ENCODE peak calls at places on chromosome 12, in six cellular contexts. One of them, this sample, is unnamed.

GRCh38 chr12:123363385-123363742 is 1.3 kb downstream of the SBNO1 start:
- DNase-seq in M059J: no peak
- DNase-seq in omental fat pad: no peak
- DNase-seq in substantia nigra: no peak
- DNase-seq in RKO: peak
- DNase-seq in CD4-positive, alpha-beta T cell: no peak
- DNase-seq in this sample: no peak

GRCh38 chr12:114294303-114294685 is 111.7 kb downstream of the TBX5 start:
- DNase-seq in substantia nigra: no peak
- DNase-seq in M059J: no peak
- DNase-seq in RKO: peak
- DNase-seq in omental fat pad: no peak
- DNase-seq in CD4-positive, alpha-beta T cell: no peak
- DNase-seq in this sample: no peak

GRCh38 chr12:87618199-87618598 is 411.0 kb downstream of the C12orf50 start:
- DNase-seq in substantia nigra: no peak
- DNase-seq in M059J: no peak
- DNase-seq in CD4-positive, alpha-beta T cell: no peak
- DNase-seq in omental fat pad: no peak
- DNase-seq in RKO: no peak
- DNase-seq in this sample: no peak

GRCh38 chr12:132500856-132501180 is 10.9 kb downstream of the FBRSL1 start:
- DNase-seq in omental fat pad: no peak
- DNase-seq in substantia nigra: no peak
- DNase-seq in CD4-positive, alpha-beta T cell: no peak
- DNase-seq in M059J: no peak
- DNase-seq in RKO: no peak
- DNase-seq in this sample: no peak

GRCh38 chr12:68538722-68539614 is 71.7 kb upstream of the RAP1B start:
- DNase-seq in M059J: peak
- DNase-seq in CD4-positive, alpha-beta T cell: peak
- DNase-seq in omental fat pad: peak
- DNase-seq in substantia nigra: no peak
- DNase-seq in RKO: no peak
- DNase-seq in this sample: no peak

GRCh38 chr12:124543591-124544310 is 23.7 kb downstream of the NCOR2 start:
- DNase-seq in omental fat pad: no peak
- DNase-seq in M059J: no peak
- DNase-seq in RKO: no peak
- DNase-seq in substantia nigra: no peak
- DNase-seq in CD4-positive, alpha-beta T cell: no peak
- DNase-seq in this sample: no peak

GRCh38 chr12:123032736-123033391 is 52.4 kb downstream of the ARL6IP4 start:
- DNase-seq in RKO: no peak
- DNase-seq in CD4-positive, alpha-beta T cell: no peak
- DNase-seq in omental fat pad: no peak
- DNase-seq in substantia nigra: no peak
- DNase-seq in M059J: no peak
- DNase-seq in this sample: no peak

GRCh38 chr12:24133385-24133784 is 183.9 kb upstream of the SOX5 start:
- DNase-seq in M059J: no peak
- DNase-seq in CD4-positive, alpha-beta T cell: no peak
- DNase-seq in omental fat pad: no peak
- DNase-seq in substantia nigra: no peak
- DNase-seq in RKO: no peak
- DNase-seq in this sample: no peak

GRCh38 chr12:125089083-125089482 is 23.8 kb downstream of the AACS start:
- DNase-seq in RKO: no peak
- DNase-seq in omental fat pad: no peak
- DNase-seq in M059J: no peak
- DNase-seq in CD4-positive, alpha-beta T cell: no peak
- DNase-seq in substantia nigra: no peak
- DNase-seq in this sample: no peak

GRCh38 chr12:109512608-109513007 is 35.2 kb downstream of the UBE3B start:
- DNase-seq in M059J: no peak
- DNase-seq in omental fat pad: no peak
- DNase-seq in RKO: no peak
- DNase-seq in CD4-positive, alpha-beta T cell: no peak
- DNase-seq in substantia nigra: no peak
- DNase-seq in this sample: no peak

GRCh38 chr12:27270148-27270547 is 26.1 kb downstream of the STK38L start:
- DNase-seq in omental fat pad: no peak
- DNase-seq in M059J: no peak
- DNase-seq in substantia nigra: no peak
- DNase-seq in CD4-positive, alpha-beta T cell: no peak
- DNase-seq in RKO: no peak
- DNase-seq in this sample: no peak

GRCh38 chr12:96015672-96016071 is 19.5 kb upstream of the HAL start:
- DNase-seq in substantia nigra: no peak
- DNase-seq in RKO: peak
- DNase-seq in M059J: peak
- DNase-seq in CD4-positive, alpha-beta T cell: no peak
- DNase-seq in omental fat pad: no peak
- DNase-seq in this sample: no peak

GRCh38 chr12:26318661-26319068 is 123.3 kb downstream of the SSPN start:
- DNase-seq in omental fat pad: no peak
- DNase-seq in substantia nigra: no peak
- DNase-seq in CD4-positive, alpha-beta T cell: no peak
- DNase-seq in RKO: peak
- DNase-seq in M059J: peak
- DNase-seq in this sample: peak

GRCh38 chr12:92987362-92987761 is 58.3 kb upstream of the EEA1 start:
- DNase-seq in substantia nigra: no peak
- DNase-seq in omental fat pad: no peak
- DNase-seq in RKO: peak
- DNase-seq in CD4-positive, alpha-beta T cell: no peak
- DNase-seq in M059J: peak
- DNase-seq in this sample: peak

GRCh38 chr12:49231881-49232650 is 32.8 kb upstream of the TUBA1C start:
- DNase-seq in omental fat pad: no peak
- DNase-seq in CD4-positive, alpha-beta T cell: no peak
- DNase-seq in RKO: no peak
- DNase-seq in M059J: no peak
- DNase-seq in substantia nigra: no peak
- DNase-seq in this sample: no peak

GRCh38 chr12:6974180-6974579 is 3.5 kb downstream of the EMG1 start:
- DNase-seq in RKO: no peak
- DNase-seq in substantia nigra: no peak
- DNase-seq in M059J: no peak
- DNase-seq in CD4-positive, alpha-beta T cell: no peak
- DNase-seq in omental fat pad: no peak
- DNase-seq in this sample: no peak

GRCh38 chr12:113214938-113215400 is 6.3 kb upstream of the TPCN1 start:
- DNase-seq in RKO: peak
- DNase-seq in substantia nigra: peak
- DNase-seq in M059J: peak
- DNase-seq in omental fat pad: no peak
- DNase-seq in CD4-positive, alpha-beta T cell: no peak
- DNase-seq in this sample: no peak

GRCh38 chr12:118582863-118583262 is 206.5 kb downstream of the SUDS3 start:
- DNase-seq in omental fat pad: no peak
- DNase-seq in RKO: no peak
- DNase-seq in CD4-positive, alpha-beta T cell: no peak
- DNase-seq in M059J: peak
- DNase-seq in substantia nigra: no peak
- DNase-seq in this sample: no peak

GRCh38 chr12:98838282-98838681 is 193.2 kb downstream of the APAF1 start:
- DNase-seq in omental fat pad: no peak
- DNase-seq in substantia nigra: no peak
- DNase-seq in M059J: no peak
- DNase-seq in CD4-positive, alpha-beta T cell: no peak
- DNase-seq in RKO: peak
- DNase-seq in this sample: no peak

GRCh38 chr12:58443981-58444371 is 476.3 kb downstream of the LRIG3 start:
- DNase-seq in CD4-positive, alpha-beta T cell: no peak
- DNase-seq in M059J: peak
- DNase-seq in omental fat pad: no peak
- DNase-seq in RKO: no peak
- DNase-seq in substantia nigra: no peak
- DNase-seq in this sample: no peak

GRCh38 chr12:122721057-122721545 is 4.5 kb upstream of the HCAR3 start:
- DNase-seq in CD4-positive, alpha-beta T cell: no peak
- DNase-seq in M059J: no peak
- DNase-seq in substantia nigra: no peak
- DNase-seq in omental fat pad: no peak
- DNase-seq in RKO: no peak
- DNase-seq in this sample: no peak

GRCh38 chr12:84661732-84662326 is 250.8 kb downstream of the SLC6A15 start:
- DNase-seq in CD4-positive, alpha-beta T cell: no peak
- DNase-seq in substantia nigra: no peak
- DNase-seq in omental fat pad: no peak
- DNase-seq in RKO: no peak
- DNase-seq in M059J: no peak
- DNase-seq in this sample: no peak

GRCh38 chr12:10031318-10031717 is 836 bp downstream of the CLEC9A start:
- DNase-seq in CD4-positive, alpha-beta T cell: no peak
- DNase-seq in RKO: no peak
- DNase-seq in substantia nigra: no peak
- DNase-seq in omental fat pad: no peak
- DNase-seq in M059J: peak
- DNase-seq in this sample: peak

GRCh38 chr12:121534495-121535148 is 46.2 kb downstream of the KDM2B start:
- DNase-seq in M059J: no peak
- DNase-seq in CD4-positive, alpha-beta T cell: peak
- DNase-seq in RKO: no peak
- DNase-seq in omental fat pad: no peak
- DNase-seq in substantia nigra: no peak
- DNase-seq in this sample: no peak